ENCODE peak calls at places on chromosome 1, in six cellular contexts. L is astrocyte of the spinal cord; X is NB4; U is H54; W is myocyte; C is naive thymus-derived CD8-positive, alpha-beta T cell. T is an unnamed sample.

GRCh38 chr1:159653201-159653600 is 61.2 kb downstream of the CRP start:
- DNase-seq in L (peak), X (no peak), U (no peak), W (no peak), C (no peak), T (no peak)

GRCh38 chr1:39648496-39648895 is 9.1 kb upstream of the HEYL start:
- DNase-seq in L (no peak), X (peak), U (no peak), W (no peak), C (no peak), T (no peak)

GRCh38 chr1:175024773-175025172 is 1.5 kb upstream of the MRPS14 start:
- DNase-seq in L (no peak), X (no peak), U (no peak), W (no peak), C (no peak), T (no peak)

GRCh38 chr1:24018611-24019580 is 38.8 kb upstream of the SRSF10 start:
- DNase-seq in L (peak), X (no peak), U (peak), W (peak), C (no peak), T (peak)

GRCh38 chr1:80053613-80054012 is 1047.1 kb upstream of the ADGRL4 start:
- DNase-seq in L (no peak), X (no peak), U (no peak), W (no peak), C (no peak), T (no peak)

GRCh38 chr1:147270721-147271120 is 28.2 kb downstream of the CHD1L start:
- DNase-seq in L (no peak), X (no peak), U (no peak), W (no peak), C (no peak), T (no peak)

GRCh38 chr1:74455390-74455789 is 57.0 kb downstream of the LRRC53 start:
- DNase-seq in L (no peak), X (no peak), U (no peak), W (no peak), C (no peak), T (no peak)

GRCh38 chr1:84995484-84996334 is 1.2 kb downstream of the MCOLN2 start:
- DNase-seq in L (no peak), X (no peak), U (no peak), W (no peak), C (peak), T (no peak)

GRCh38 chr1:206554833-206555472 is 47.6 kb downstream of the RASSF5 start:
- DNase-seq in L (no peak), X (no peak), U (no peak), W (no peak), C (no peak), T (no peak)

GRCh38 chr1:4511374-4511773 is 143.0 kb upstream of the AJAP1 start:
- DNase-seq in L (no peak), X (no peak), U (no peak), W (no peak), C (no peak), T (no peak)

GRCh38 chr1:89547563-89548485 is 23.2 kb downstream of the LRRC8B start:
- DNase-seq in L (peak), X (no peak), U (no peak), W (peak), C (no peak), T (no peak)

GRCh38 chr1:203172184-203173115 is 3.2 kb downstream of the MYBPH start:
- DNase-seq in L (peak), X (peak), U (peak), W (peak), C (peak), T (no peak)